ENCODE peak calls at places on chromosomes 11 and 22, in seven cellular contexts. L, S, I, A, E, F and V are unnamed samples.

GRCh38 chr22:33194529-33194928 is 136.3 kb upstream of the SYN3 start:
- DNase-seq in E (no peak), S (no peak), F (no peak), A (no peak), L (no peak), I (no peak), V (no peak)

GRCh38 chr11:132962026-132962425 is 570.3 kb downstream of the OPCML start:
- DNase-seq in A (no peak), E (no peak), F (no peak), I (no peak), S (no peak), L (no peak), V (no peak)

GRCh38 chr11:16070573-16070972 is 285.8 kb downstream of the SOX6 start:
- DNase-seq in S (no peak), A (no peak), L (no peak), E (no peak), I (peak; percentile 59), F (no peak), V (no peak)

GRCh38 chr11:116715383-116715782 is 57.4 kb downstream of the BUD13 start:
- DNase-seq in S (no peak), E (no peak), L (no peak), F (no peak), I (peak; percentile 78), A (no peak), V (no peak)

GRCh38 chr11:11239959-11240358 is 113.1 kb downstream of the CSNK2A3 start:
- DNase-seq in S (no peak), F (no peak), I (no peak), L (no peak), A (no peak), E (no peak), V (no peak)

GRCh38 chr22:21569459-21570161 is 2.1 kb downstream of the UBE2L3 start:
- DNase-seq in L (no peak), S (no peak), E (no peak), F (no peak), A (no peak), I (no peak), V (no peak)

GRCh38 chr11:76566811-76567210 is 103.7 kb downstream of the LRRC32 start:
- DNase-seq in F (no peak), I (no peak), L (no peak), S (no peak), E (no peak), A (no peak), V (no peak)

GRCh38 chr11:34155057-34155758 is 49.8 kb downstream of the NAT10 start:
- DNase-seq in S (no peak), I (no peak), E (peak; percentile 66), L (no peak), F (no peak), A (no peak), V (no peak)

GRCh38 chr11:1876361-1877063 is 15.2 kb downstream of the PRR33 start:
- DNase-seq in A (peak; percentile 85), E (no peak), I (peak; percentile 83), S (no peak), L (peak; percentile 82), F (peak; percentile 46), V (peak; percentile 73)

GRCh38 chr11:117457835-117458234 is 130.2 kb downstream of the CEP164 start:
- DNase-seq in F (no peak), I (peak; percentile 54), S (no peak), A (no peak), L (no peak), E (no peak), V (no peak)

GRCh38 chr22:27792452-27793165 is 8.9 kb downstream of the MN1 start:
- DNase-seq in E (no peak), A (no peak), L (no peak), F (no peak), S (no peak), I (no peak), V (no peak)

DNA sequence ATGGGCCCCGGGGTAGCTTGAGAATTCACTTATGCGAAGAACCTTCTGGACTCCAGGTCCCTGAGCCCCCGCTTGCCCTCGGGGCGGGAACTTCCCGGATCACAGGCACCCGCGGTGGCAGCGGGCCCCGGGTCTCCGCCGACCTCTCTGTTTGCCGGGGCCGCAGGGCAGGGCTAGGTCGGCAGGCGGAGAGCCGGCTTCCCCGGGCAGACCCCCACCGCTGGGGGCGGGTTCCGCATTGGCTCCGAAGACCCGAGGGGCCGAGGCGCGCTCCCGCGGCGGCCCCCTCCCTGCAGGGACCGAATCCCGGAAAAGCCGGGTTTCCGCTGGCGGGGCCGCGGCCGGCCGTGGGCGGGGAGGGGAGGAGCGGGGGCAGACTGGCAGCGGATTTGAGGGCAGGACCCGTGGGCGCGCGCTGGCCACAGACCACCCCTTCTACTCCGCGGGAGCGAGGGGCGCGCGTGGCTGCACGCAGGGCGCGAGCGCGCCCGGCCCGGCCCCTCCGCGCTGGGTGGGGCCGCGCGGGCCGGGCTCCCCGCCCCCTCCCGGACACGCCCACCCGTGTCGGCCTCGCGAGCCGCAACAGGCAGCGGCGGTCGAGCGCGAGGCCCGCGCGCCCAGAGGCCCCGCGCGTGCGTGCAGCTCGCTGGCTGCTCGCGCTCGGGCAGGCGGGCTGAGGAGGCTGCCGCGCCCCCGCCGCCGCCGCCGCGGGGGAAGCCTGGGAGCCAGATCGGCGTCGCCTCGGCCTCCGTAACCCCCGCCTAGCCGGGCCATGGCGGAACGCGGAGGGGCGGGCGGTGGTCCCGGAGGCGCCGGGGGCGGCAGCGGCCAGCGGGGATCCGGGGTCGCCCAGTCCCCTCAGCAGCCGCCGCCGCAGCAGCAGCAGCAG is at the start of gene PACS1:
- DNase-seq in I (peak; percentile 90), F (peak; percentile 81), A (peak; percentile 86), E (peak; percentile 58), S (no peak), L (peak; percentile 85), V (peak; percentile 85)
- H3K4me1 ChIP-seq in I (peaks cover 5% of the 10 kb centered on the region), F (peaks cover 25% of the 10 kb centered on the region), A (peaks cover 47% of the 10 kb centered on the region), E (peaks cover 5% of the 10 kb centered on the region), S (peaks cover 4% of the 10 kb centered on the region), L (peaks cover 11% of the 10 kb centered on the region), V (peaks cover 3% of the 10 kb centered on the region)

GRCh38 chr22:47206185-47206584 is 443.7 kb downstream of the TBC1D22A start:
- DNase-seq in F (no peak), A (no peak), S (no peak), L (no peak), I (peak; percentile 22), E (no peak), V (no peak)

GRCh38 chr22:47205562-47205961 is 443.1 kb downstream of the TBC1D22A start:
- DNase-seq in E (no peak), A (no peak), L (no peak), I (peak; percentile 20), F (no peak), S (no peak), V (no peak)

GRCh38 chr22:47207846-47208554 is 445.6 kb downstream of the TBC1D22A start:
- DNase-seq in A (no peak), E (no peak), S (no peak), L (no peak), F (no peak), I (peak; percentile 20), V (no peak)

GRCh38 chr22:47207387-47207786 is 444.9 kb downstream of the TBC1D22A start:
- DNase-seq in S (no peak), F (no peak), I (no peak), A (no peak), E (no peak), L (no peak), V (no peak)

GRCh38 chr22:47206819-47207218 is 444.4 kb downstream of the TBC1D22A start:
- DNase-seq in F (no peak), S (no peak), I (peak; percentile 13), L (no peak), E (no peak), A (no peak), V (no peak)
- H3K9me3 ChIP-seq in F (no peaks in the 10 kb centered on the region), S (peaks cover 60% of the 10 kb centered on the region), I (peaks cover 20% of the 10 kb centered on the region), L (no peaks in the 10 kb centered on the region), E (no peaks in the 10 kb centered on the region), A (no peaks in the 10 kb centered on the region), V (no peaks in the 10 kb centered on the region)

DNA sequence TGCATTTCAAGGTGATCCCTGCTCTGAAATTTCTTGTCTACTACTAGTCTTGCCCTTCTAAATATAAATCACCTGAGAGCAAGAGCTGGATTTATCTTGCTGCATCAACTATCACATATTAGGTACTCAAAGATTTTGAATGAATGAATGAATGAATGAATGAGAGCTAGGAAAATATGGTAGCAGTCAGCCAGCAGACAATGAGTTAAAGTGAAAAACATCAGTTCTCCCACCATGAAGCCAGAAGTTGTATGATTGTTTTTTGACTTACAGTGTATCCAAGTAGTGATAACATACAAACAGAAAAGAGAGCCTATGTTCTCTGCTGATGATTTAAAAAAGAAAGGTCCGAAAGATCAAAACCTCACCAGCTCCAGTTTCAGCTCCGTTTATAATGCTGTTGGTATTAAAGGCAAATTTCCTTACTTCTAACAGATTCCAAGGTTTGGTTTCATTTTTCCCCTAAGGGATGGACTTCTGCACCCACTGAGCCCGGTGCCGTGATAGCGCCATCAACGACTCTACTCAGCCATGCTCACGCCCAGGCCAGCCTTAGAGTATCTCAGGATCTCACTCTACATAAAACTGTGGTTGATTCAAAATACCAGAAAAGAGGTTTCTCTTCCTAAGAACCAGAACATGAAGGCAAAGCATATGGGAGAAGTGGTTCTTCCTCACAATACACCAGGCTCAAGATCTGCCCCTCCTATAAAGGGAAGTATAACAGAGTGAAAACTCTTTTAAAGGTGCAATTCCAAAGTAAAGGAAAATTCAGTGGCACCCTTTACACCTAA is 92.0 kb downstream of the SGSM3 start:
- DNase-seq in L (no peak), A (no peak), E (no peak), S (no peak), F (no peak), I (no peak), V (no peak)
- H3K4me3 ChIP-seq in L (peak overlapping the region; percentile 23), A (peak overlapping the region; percentile 38), E (no peak overlapping the region), S (no peak overlapping the region), F (no peak overlapping the region), I (no peak overlapping the region), V (no peak overlapping the region)

GRCh38 chr11:75031771-75032549 is 43.2 kb downstream of the NEU3 start:
- DNase-seq in E (peak; percentile 55), L (peak; percentile 95), A (peak; percentile 70), F (peak; percentile 84), I (peak; percentile 96), S (peak; percentile 56), V (peak; percentile 88)
- H3K4me1 ChIP-seq in E (no peaks in the 10 kb centered on the region), L (no peaks in the 10 kb centered on the region), A (no peaks in the 10 kb centered on the region), F (peaks cover 25% of the 10 kb centered on the region), I (no peaks in the 10 kb centered on the region), S (no peaks in the 10 kb centered on the region), V (no peaks in the 10 kb centered on the region)

GRCh38 chr11:123246749-123247497 is 51.9 kb upstream of the CLMP start:
- DNase-seq in F (peak; percentile 92), S (peak; percentile 80), L (peak; percentile 89), A (peak; percentile 77), E (peak; percentile 51), I (peak; percentile 96), V (peak; percentile 88)
- H3K9me3 ChIP-seq in F (no peaks in the 10 kb centered on the region), S (no peaks in the 10 kb centered on the region), L (no peaks in the 10 kb centered on the region), A (no peaks in the 10 kb centered on the region), E (no peaks in the 10 kb centered on the region), I (no peaks in the 10 kb centered on the region), V (no peaks in the 10 kb centered on the region)